ENCODE peak calls at places on chromosomes 2 and 18, in four cellular contexts. R, C, U and J are unnamed samples.
A peak's percentile ranks its signal among the peaks of the same experiment; 100 is the strongest.

GRCh38 chr2:37809525-37809924 is 115.6 kb upstream of the RMDN2 start:
- DNase-seq in U (no peak), R (no peak), C (peak; percentile 46), J (no peak)

GRCh38 chr2:9967053-9967775 is 15.7 kb downstream of the GRHL1 start:
- DNase-seq in U (no peak), C (no peak), R (no peak), J (no peak)

GRCh38 chr2:21307037-21307436 is 183.3 kb downstream of the TDRD15 start:
- DNase-seq in U (no peak), C (no peak), R (no peak), J (no peak)

GRCh38 chr2:196368546-196369225 is 197.3 kb upstream of the STK17B start:
- DNase-seq in U (no peak), R (no peak), C (no peak), J (no peak)

GRCh38 chr2:215607790-215608189 is 171.9 kb upstream of the FN1 start:
- DNase-seq in C (no peak), U (no peak), R (no peak), J (no peak)

GRCh38 chr2:65033178-65033577 is 23.0 kb upstream of the CEP68 start:
- DNase-seq in U (no peak), C (no peak), R (no peak), J (peak; percentile 57)

GRCh38 chr2:173353556-173353955 is 1.1 kb upstream of the CDCA7 start:
- DNase-seq in U (no peak), C (no peak), R (peak; percentile 4), J (no peak)

GRCh38 chr2:64273524-64274398 is 129.5 kb upstream of the PELI1 start:
- DNase-seq in U (peak; percentile 98), C (peak; percentile 40), R (no peak), J (no peak)

GRCh38 chr2:156517419-156517818 is 81.2 kb downstream of the GPD2 start:
- DNase-seq in U (no peak), R (no peak), C (no peak), J (no peak)

GRCh38 chr2:152523091-152523490 is 188.1 kb downstream of the FMNL2 start:
- DNase-seq in R (no peak), U (no peak), C (no peak), J (no peak)

GRCh38 chr2:30782124-30782523 is 25.1 kb downstream of the CAPN13 start:
- DNase-seq in C (no peak), U (no peak), R (no peak), J (no peak)

GRCh38 chr18:34993289-34993688 is 47.9 kb upstream of the MAPRE2 start:
- DNase-seq in C (no peak), R (no peak), U (no peak), J (no peak)

GRCh38 chr18:49632588-49632987 is 70.7 kb downstream of the LIPG start:
- DNase-seq in U (no peak), C (peak; percentile 13), R (no peak), J (no peak)

GRCh38 chr2:1781291-1782080 is 37.2 kb upstream of the PXDN start:
- DNase-seq in C (no peak), U (no peak), R (no peak), J (peak; percentile 97)

GRCh38 chr2:30034052-30034775 is 112.6 kb upstream of the YPEL5 start:
- DNase-seq in R (no peak), U (no peak), C (no peak), J (no peak)

GRCh38 chr2:69937968-69938367 is 23.1 kb downstream of the MXD1 start:
- DNase-seq in U (no peak), R (no peak), C (no peak), J (no peak)

GRCh38 chr2:165420231-165420630 is 49.3 kb upstream of the CSRNP3 start:
- DNase-seq in R (no peak), C (no peak), U (no peak), J (no peak)

GRCh38 chr2:127560929-127561275 is 25.4 kb downstream of the MYO7B start:
- DNase-seq in R (no peak), C (no peak), U (peak; percentile 27), J (no peak)

GRCh38 chr2:127559454-127559853 is 24.0 kb downstream of the MYO7B start:
- DNase-seq in U (peak; percentile 5), C (no peak), R (no peak), J (no peak)

GRCh38 chr2:127561371-127561770 is 25.9 kb downstream of the MYO7B start:
- DNase-seq in R (no peak), U (no peak), C (no peak), J (no peak)

GRCh38 chr2:127558911-127559310 is 23.4 kb downstream of the MYO7B start:
- DNase-seq in R (no peak), C (no peak), U (peak; percentile 12), J (no peak)

DNA sequence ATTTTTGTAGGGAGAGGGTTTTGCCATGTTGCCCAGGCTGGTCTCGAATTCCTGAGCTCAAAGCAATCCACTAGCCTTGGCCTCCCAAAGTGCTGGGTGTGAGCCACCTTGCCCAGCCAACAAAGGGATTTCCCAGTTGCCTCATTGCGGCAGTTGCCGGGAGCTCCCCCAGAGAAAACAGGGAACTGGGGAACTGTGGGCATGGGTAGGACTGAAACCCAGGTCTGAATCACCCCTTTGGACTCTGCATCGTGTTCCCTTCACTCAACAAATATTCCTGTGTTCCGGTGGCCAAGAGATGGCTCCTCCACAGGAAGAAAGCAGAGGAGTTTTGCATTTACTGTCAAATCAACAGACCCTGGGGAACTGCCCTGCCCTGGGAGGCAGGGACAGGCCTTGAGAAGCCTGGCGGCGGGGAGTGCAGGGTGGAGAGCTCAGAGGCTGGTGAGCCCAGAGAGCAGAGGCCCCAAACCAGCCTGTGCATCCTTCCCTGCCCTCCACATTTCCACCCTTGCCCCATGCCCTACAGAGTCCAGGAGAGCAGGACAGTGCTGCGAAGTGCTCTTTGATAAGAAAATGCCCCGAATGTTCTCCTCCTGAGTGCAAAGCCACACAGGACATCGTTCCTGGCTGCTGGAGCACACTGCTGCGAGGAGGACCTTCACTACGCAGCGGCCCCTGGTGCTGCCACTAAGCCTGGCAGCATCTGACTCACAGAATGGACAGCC is 24.9 kb downstream of the MYO7B start:
- DNase-seq in U (peak; percentile 28), R (no peak), C (no peak), J (no peak)
- H3K4me3 ChIP-seq in U (no peak overlapping the region), R (no peak overlapping the region), C (no peak overlapping the region), J (no peak overlapping the region)

DNA sequence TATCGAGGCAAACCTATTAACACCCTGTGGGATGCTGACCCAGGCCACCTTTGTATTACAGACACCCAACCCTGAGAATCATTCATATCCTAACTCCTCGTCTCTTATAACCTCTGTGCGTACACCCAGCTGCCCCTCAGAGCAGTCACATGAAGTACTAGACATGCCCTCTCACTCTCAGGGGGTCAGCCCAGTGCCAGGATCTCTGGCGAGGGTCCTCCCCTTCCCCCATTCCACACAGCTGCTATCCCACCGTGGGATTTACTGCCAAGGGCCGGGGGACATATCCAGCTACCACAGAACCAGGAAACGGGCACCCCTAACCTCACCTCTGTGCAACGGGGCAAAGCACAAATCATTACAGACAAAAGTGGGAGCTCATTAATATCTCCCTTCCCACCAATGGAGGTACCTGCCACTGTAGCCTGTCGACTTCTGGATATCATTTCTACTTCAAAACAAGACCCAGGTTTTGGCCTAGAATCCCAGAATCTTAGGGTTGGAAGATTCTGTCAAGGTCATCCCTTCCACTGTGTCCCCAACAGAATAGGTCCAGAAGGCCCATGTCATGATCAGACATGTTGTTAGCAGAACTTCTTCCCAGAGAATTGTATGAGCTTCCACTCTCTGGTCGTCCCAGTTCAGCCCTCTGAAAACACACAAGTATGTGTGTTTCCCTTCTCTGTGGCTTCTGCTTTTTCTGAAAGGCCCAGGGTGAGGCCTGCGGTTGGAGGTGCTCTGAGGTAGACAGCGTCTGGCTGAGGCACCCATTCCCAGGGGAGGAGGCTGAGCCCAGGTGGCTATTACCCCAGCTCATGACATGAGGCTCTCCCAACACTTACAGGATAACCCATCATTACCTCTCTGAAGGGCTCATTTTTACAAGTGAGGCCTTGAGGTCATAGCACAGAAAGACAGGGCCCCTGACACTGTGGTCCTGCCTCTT is 1.7 kb downstream of the TMBIM1 start:
- DNase-seq in U (no peak), C (no peak), R (no peak), J (peak; percentile 65)
- H3K4me3 ChIP-seq in U (peak overlapping the region; percentile 89), C (peak overlapping the region; percentile 95), R (no peak overlapping the region), J (no peak overlapping the region)

GRCh38 chr2:8303322-8303832 is 378.5 kb upstream of the ID2 start:
- DNase-seq in C (peak; percentile 37), R (no peak), U (no peak), J (peak; percentile 89)
- H3K4me3 ChIP-seq in C (no peak overlapping the region), R (no peak overlapping the region), U (no peak overlapping the region), J (no peak overlapping the region)

GRCh38 chr18:10485475-10485874 is 31.0 kb downstream of the APCDD1 start:
- DNase-seq in R (no peak), C (no peak), U (no peak), J (no peak)

GRCh38 chr18:10482985-10483949 is 28.8 kb downstream of the APCDD1 start:
- DNase-seq in C (peak; percentile 50), U (no peak), R (no peak), J (peak; percentile 93)

GRCh38 chr18:10481831-10482230 is 27.4 kb downstream of the APCDD1 start:
- DNase-seq in R (no peak), U (no peak), C (no peak), J (no peak)

GRCh38 chr18:10477863-10478260 is 23.4 kb downstream of the APCDD1 start:
- DNase-seq in U (no peak), C (no peak), R (no peak), J (no peak)

DNA sequence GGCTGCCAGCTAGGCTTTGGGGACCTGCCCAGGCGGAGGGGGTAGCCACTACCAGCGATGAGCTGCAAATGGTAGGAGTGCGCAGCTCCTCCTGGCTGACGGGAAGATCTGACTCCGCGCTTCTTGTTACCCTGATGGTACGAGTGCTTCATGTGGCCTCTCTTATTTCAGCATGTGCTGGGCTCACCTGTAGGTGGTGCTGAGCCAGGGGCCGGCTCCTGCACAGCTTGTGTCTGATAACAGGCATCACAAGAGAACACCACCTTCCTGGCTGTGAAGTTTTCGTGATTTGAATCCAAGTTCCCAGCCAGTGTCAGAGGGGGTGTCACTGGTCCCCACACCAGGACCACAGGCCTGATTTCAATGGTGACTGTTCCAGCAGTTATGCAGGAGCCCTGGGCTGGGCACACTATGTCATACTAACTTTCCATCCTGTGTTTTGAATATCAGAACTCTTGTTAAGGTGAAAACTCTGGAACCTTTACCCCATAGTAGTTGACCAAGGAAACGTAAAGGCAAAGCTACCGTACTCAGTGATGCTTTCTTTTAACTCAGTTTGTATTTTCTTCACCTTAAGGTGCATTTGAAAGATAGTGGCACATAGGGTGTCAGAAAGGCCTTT is 28.0 kb downstream of the APCDD1 start:
- DNase-seq in R (no peak), U (no peak), C (no peak), J (no peak)
- H3K4me3 ChIP-seq in R (no peak overlapping the region), U (no peak overlapping the region), C (no peak overlapping the region), J (no peak overlapping the region)

GRCh38 chr2:15940661-15941482 is 522 bp downstream of the MYCN start:
- DNase-seq in U (no peak), R (peak; percentile 51), C (peak; percentile 7), J (no peak)
- H3K4me3 ChIP-seq in U (no peak overlapping the region), R (peak overlapping the region; percentile 87), C (peak overlapping the region; percentile 57), J (peak overlapping the region; percentile 66)